ENCODE peak calls at places on chromosome 18, in ten cellular contexts. M, V, K, S, D, J, R, P, I and Z are unnamed samples.

GRCh38 chr18:41155025-41155424 is 800.0 kb upstream of the PIK3C3 start:
- DNase-seq in P (no peak), V (no peak), K (no peak), I (no peak), M (no peak), S (peak), R (no peak), D (no peak), J (no peak), Z (no peak)

GRCh38 chr18:42614619-42615293 is 500.7 kb downstream of the RIT2 start:
- DNase-seq in J (no peak), K (no peak), M (peak), R (no peak), I (no peak), D (no peak), P (peak), S (no peak), V (peak), Z (no peak)

GRCh38 chr18:25423760-25424159 is 71.8 kb upstream of the ZNF521 start:
- DNase-seq in M (no peak), J (no peak), P (no peak), D (no peak), S (no peak), V (no peak), I (no peak), R (no peak), K (no peak), Z (no peak)

GRCh38 chr18:48002933-48003365 is 72.5 kb upstream of the SMAD2 start:
- DNase-seq in K (peak), R (peak), D (peak), M (peak), J (peak), V (peak), S (no peak), P (no peak), I (peak), Z (no peak)

GRCh38 chr18:79507546-79508480 is 112.1 kb downstream of the NFATC1 start:
- DNase-seq in P (peak), I (peak), M (peak), V (peak), S (no peak), R (peak), D (peak), J (peak), K (no peak), Z (peak)

GRCh38 chr18:76687271-76688006 is 134.9 kb upstream of the ZNF236 start:
- DNase-seq in P (no peak), D (no peak), V (peak), M (peak), J (peak), K (no peak), S (no peak), I (peak), R (peak), Z (no peak)

GRCh38 chr18:60541661-60542060 is 169.1 kb upstream of the MC4R start:
- DNase-seq in S (no peak), I (no peak), M (no peak), P (no peak), V (no peak), K (no peak), R (no peak), D (no peak), J (no peak), Z (no peak)

GRCh38 chr18:36075862-36076587 is 8.7 kb upstream of the RPRD1A start:
- DNase-seq in R (no peak), S (no peak), I (peak), M (peak), K (no peak), P (no peak), J (no peak), V (peak), D (no peak), Z (no peak)

GRCh38 chr18:28189400-28190239 is 12.7 kb upstream of the CDH2 start:
- DNase-seq in S (peak), P (peak), D (no peak), I (peak), M (peak), V (peak), R (peak), J (no peak), K (no peak), Z (no peak)

GRCh38 chr18:24567199-24567598 is 106.8 kb downstream of the HRH4 start:
- DNase-seq in S (no peak), D (no peak), M (no peak), J (no peak), I (peak), K (no peak), P (no peak), R (no peak), V (peak), Z (no peak)

GRCh38 chr18:26487437-26487836 is 60.9 kb downstream of the KCTD1 start:
- DNase-seq in D (no peak), I (no peak), M (no peak), R (no peak), P (no peak), J (no peak), K (peak), V (peak), S (no peak), Z (no peak)

GRCh38 chr18:75130591-75131274 is 78.2 kb downstream of the PTGR3 start:
- DNase-seq in S (peak), K (no peak), P (no peak), V (no peak), I (peak), R (no peak), M (no peak), D (no peak), J (no peak), Z (peak)

GRCh38 chr18:24266124-24266523 is 127.3 kb downstream of the CABYR start:
- DNase-seq in M (no peak), V (no peak), D (no peak), I (no peak), K (no peak), J (no peak), S (no peak), R (no peak), P (no peak), Z (no peak)

GRCh38 chr18:12837747-12838146 is 46.3 kb downstream of the PTPN2 start:
- DNase-seq in P (no peak), I (peak), M (no peak), R (no peak), J (no peak), D (no peak), S (no peak), V (peak), K (no peak), Z (no peak)

GRCh38 chr18:50193796-50194622 is 938 bp downstream of the MYO5B start:
- DNase-seq in R (peak), I (no peak), M (no peak), V (no peak), J (no peak), D (peak), K (no peak), S (peak), P (no peak), Z (no peak)

DNA sequence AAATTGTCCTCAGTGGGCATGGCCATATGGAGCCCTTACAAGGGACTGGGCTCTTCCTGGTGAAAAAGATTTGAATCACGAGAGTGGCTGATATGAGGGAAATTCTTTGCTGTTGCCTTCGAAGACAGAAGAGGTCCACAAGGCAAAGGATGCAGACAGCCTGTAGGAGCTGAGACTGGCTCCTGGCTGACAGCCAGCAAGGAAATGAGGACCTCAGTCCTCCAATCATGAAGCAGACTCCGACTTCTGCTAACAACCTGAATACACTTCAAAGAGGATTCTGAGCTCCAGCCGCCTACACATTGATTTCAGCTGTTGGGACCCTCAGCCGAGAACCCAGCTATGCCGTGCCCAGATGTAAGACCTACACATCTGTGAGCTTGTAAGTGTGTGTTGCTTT is 3.0 kb upstream of the ST8SIA5 start:
- DNase-seq in I (no peak), S (no peak), P (no peak), M (no peak), K (no peak), R (no peak), V (no peak), D (no peak), J (no peak), Z (no peak)
- H3K27ac ChIP-seq in I (no peak), S (no peak), P (no peak), M (no peak), K (no peak), R (no peak), V (no peak), D (no peak), J (no peak), Z (no peak)

DNA sequence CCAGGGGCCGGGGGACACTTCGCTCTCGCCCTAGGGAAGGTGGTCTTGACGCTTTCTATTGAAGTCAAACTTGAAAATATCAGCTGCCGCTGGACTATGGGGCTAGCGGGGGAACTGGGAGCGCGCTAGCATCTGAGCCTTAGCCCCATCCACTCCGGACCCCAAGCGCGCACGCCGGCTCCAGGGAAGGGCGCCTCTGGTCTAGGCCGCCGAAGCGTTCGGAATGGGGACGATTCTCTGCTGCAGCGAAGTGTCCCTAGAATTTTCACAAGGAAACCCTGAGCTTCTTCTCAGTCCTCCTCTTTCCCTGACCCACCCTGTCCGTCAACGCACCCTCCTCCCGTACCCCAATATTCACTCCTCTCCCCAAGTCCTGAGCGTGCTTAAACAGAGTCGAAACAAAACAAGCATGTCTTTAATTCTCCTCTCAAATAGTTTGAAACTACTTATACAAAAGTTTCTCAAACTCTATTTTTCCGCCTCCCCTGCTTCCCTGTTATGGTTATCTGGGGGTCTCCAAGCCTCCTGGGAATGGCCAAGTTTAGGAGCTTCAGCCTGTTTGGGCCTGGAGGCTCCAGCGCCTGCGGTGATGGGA is 5.0 kb downstream of the RAX start:
- DNase-seq in M (no peak), P (no peak), R (no peak), D (no peak), I (no peak), S (peak), K (no peak), J (no peak), V (no peak), Z (no peak)
- H3K4me3 ChIP-seq in M (no peak), P (no peak), R (no peak), D (no peak), I (no peak), S (peak), K (no peak), J (no peak), V (no peak), Z (peak)

GRCh38 chr18:69845588-69846506 is 101.8 kb downstream of the CD226 start:
- DNase-seq in V (peak), J (no peak), M (no peak), S (no peak), I (peak), P (no peak), R (no peak), D (no peak), K (no peak), Z (no peak)
- TF ChIP-seq CTCF in V (no peak), J (no peak), M (no peak), S (no peak), I (no peak), P (no peak), R (no peak), D (peak), K (no peak), Z (no peak)

GRCh38 chr18:10099539-10100140 is 185.8 kb downstream of the VAPA start:
- DNase-seq in R (no peak), I (peak), P (no peak), D (no peak), S (no peak), M (no peak), J (no peak), V (peak), K (no peak), Z (no peak)

GRCh38 chr18:10095356-10095755 is 181.5 kb downstream of the VAPA start:
- DNase-seq in R (no peak), I (no peak), K (no peak), P (no peak), D (no peak), S (no peak), M (no peak), V (no peak), J (no peak), Z (no peak)

GRCh38 chr18:10101729-10102128 is 187.9 kb downstream of the VAPA start:
- DNase-seq in K (no peak), J (no peak), P (no peak), I (no peak), V (no peak), S (no peak), R (no peak), M (no peak), D (no peak), Z (no peak)

GRCh38 chr18:10101293-10101701 is 187.5 kb downstream of the VAPA start:
- DNase-seq in V (peak), D (no peak), M (peak), K (no peak), J (no peak), P (no peak), I (no peak), S (peak), R (peak), Z (no peak)

DNA sequence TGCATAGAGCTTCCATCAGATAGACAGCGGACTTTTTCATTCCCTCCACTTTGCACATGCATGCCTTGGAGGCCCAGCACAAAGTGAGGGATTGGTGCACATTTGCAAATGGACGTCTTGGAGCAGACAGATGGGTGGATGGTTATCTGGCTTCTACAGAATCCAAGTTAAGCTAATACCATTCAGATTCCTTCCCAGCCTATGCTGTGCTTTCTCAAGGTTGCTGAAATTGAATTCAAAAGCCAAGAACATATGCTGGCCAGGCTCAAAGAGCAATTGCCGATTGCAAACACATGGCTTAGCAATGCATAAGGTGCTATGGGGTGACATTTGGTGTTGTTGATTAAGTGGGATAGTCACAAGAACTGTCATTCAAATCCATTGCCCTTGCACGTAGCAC is 186.4 kb downstream of the VAPA start:
- DNase-seq in D (no peak), P (no peak), R (no peak), M (no peak), J (no peak), V (no peak), K (no peak), S (no peak), I (no peak), Z (no peak)
- H3K27ac ChIP-seq in D (no peak), P (no peak), R (no peak), M (no peak), J (no peak), V (no peak), K (no peak), S (no peak), I (no peak), Z (no peak)

GRCh38 chr18:8726963-8727730 is 21.8 kb downstream of the MTCL1 start:
- DNase-seq in I (no peak), V (peak), S (no peak), K (no peak), R (no peak), P (no peak), J (no peak), M (no peak), D (no peak), Z (no peak)
- H3K4me3 ChIP-seq in I (no peak), V (no peak), S (no peak), K (no peak), R (no peak), P (no peak), J (no peak), M (no peak), D (no peak), Z (no peak)

DNA sequence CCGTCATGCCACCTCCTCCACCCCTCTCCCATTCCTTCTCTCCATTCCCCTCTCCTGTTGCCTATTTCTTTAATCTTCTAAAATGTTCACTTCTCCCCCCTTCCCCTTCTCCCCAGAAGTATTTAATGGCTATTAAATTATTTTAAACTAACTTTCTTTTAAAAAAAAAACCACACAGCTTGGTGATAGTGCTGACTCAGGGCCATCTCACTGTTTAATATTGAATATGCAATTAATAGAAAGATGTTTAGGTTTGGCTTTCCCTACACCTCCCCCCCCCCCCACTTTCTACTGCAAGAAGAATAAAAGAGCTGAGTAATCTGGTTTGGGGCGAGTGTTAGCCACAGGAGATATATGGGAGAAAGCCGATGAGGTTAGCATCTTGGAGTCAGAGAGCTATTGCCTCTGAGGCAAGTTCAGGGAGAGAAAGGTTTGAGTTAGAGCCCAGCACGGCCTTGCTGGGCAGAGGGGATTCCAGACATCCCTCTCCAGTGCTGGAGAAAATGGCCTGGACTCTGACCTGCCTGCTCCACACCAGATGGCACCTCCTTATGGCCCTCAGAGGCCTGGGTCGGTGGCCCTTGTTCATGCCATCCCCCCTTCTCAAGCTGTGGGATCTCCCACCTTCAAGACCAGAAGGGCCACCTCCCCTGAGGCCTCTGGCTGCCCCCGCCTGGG is 247.1 kb downstream of the CELF4 start:
- DNase-seq in J (no peak), M (no peak), D (no peak), K (no peak), P (no peak), I (no peak), R (no peak), V (no peak), S (no peak), Z (no peak)
- TF ChIP-seq CTCF in J (no peak), M (no peak), D (no peak), K (no peak), P (no peak), I (no peak), R (no peak), V (no peak), S (no peak), Z (no peak)